ENCODE peak calls at places on chromosomes 6 and 20, in ten cellular contexts. B, M, O, H, I, L, G, V, A and X are unnamed samples.

GRCh38 chr6:12963566-12963965 is 247.0 kb downstream of the PHACTR1 start:
- DNase-seq in B (no peak), M (no peak), O (no peak), H (no peak), I (no peak), L (no peak), G (no peak), V (no peak), A (no peak), X (no peak)

GRCh38 chr6:90286884-90287488 is 9.7 kb downstream of the BACH2 start:
- DNase-seq in B (peak), M (no peak), O (peak), H (peak), I (no peak), L (peak), G (peak), V (no peak), A (peak), X (no peak)

GRCh38 chr6:148535976-148536375 is 193.3 kb downstream of the SASH1 start:
- DNase-seq in B (no peak), M (no peak), O (no peak), H (peak), I (no peak), L (no peak), G (no peak), V (no peak), A (no peak), X (no peak)

GRCh38 chr20:38083338-38084048 is 49.9 kb downstream of the RPRD1B start:
- DNase-seq in B (no peak), M (no peak), O (no peak), H (no peak), I (no peak), L (no peak), G (no peak), V (peak), A (no peak), X (no peak)

GRCh38 chr6:20805027-20805426 is 270.8 kb downstream of the CDKAL1 start:
- DNase-seq in B (no peak), M (no peak), O (no peak), H (no peak), I (peak), L (peak), G (no peak), V (no peak), A (no peak), X (no peak)

GRCh38 chr6:3455490-3456394 is 1.1 kb downstream of the SLC22A23 start:
- DNase-seq in B (peak), M (peak), O (no peak), H (no peak), I (peak), L (peak), G (no peak), V (peak), A (peak), X (no peak)

GRCh38 chr6:163897030-163897429 is 482.5 kb downstream of the QKI start:
- DNase-seq in B (no peak), M (no peak), O (no peak), H (peak), I (no peak), L (peak), G (no peak), V (no peak), A (no peak), X (no peak)

GRCh38 chr6:37435373-37435772 is 2.4 kb downstream of the CMTR1 start:
- DNase-seq in B (no peak), M (no peak), O (no peak), H (peak), I (no peak), L (no peak), G (no peak), V (no peak), A (no peak), X (no peak)

GRCh38 chr20:58433759-58434158 is 44.7 kb downstream of the VAPB start:
- DNase-seq in B (no peak), M (no peak), O (peak), H (peak), I (no peak), L (peak), G (no peak), V (no peak), A (no peak), X (no peak)